ENCODE peak calls at places on chromosomes 13 and 19, in four cellular contexts. J is breast epithelium, D is PC-3, I is colonic mucosa. W is an unnamed sample.

GRCh38 chr13:106521101-106521799 is 14.2 kb downstream of the EFNB2 start:
- DNase-seq in I (no peak), D (peak; percentile 66), J (no peak), W (no peak)

GRCh38 chr13:64130600-64130999 is 2715.0 kb upstream of the PCDH20 start:
- DNase-seq in D (no peak), J (no peak), I (no peak), W (no peak)

GRCh38 chr19:54325194-54325621 is 12.2 kb upstream of the LILRA5 start:
- DNase-seq in I (peak; percentile 29), J (no peak), D (peak; percentile 71), W (no peak)

GRCh38 chr19:30202060-30202600 is 170.1 kb upstream of the ZNF536 start:
- DNase-seq in I (no peak), D (no peak), J (no peak), W (no peak)

GRCh38 chr13:62209539-62209938 is 793.9 kb upstream of the PCDH20 start:
- DNase-seq in I (no peak), D (no peak), J (no peak), W (no peak)

GRCh38 chr19:56273563-56274117 is 1.1 kb downstream of the EDDM13 start:
- DNase-seq in J (no peak), I (no peak), D (peak; percentile 38), W (no peak)

GRCh38 chr19:6772028-6772865 is at the start of gene VAV1:
- DNase-seq in D (no peak), J (no peak), I (peak; percentile 74), W (no peak)

GRCh38 chr19:33064778-33065550 is at the start of gene RHPN2:
- DNase-seq in I (peak; percentile 86), D (peak; percentile 66), J (peak; percentile 69), W (no peak)

GRCh38 chr13:112034846-112035245 is 32.1 kb upstream of the SOX1 start:
- DNase-seq in D (no peak), J (no peak), I (no peak), W (no peak)

GRCh38 chr13:47175172-47175806 is 278.4 kb upstream of the HTR2A start:
- DNase-seq in D (peak; percentile 62), J (no peak), I (no peak), W (peak; percentile 74)

GRCh38 chr19:16661480-16662034 is 618 bp downstream of the TMEM38A start:
- DNase-seq in J (no peak), I (peak; percentile 41), D (no peak), W (no peak)

GRCh38 chr13:98285852-98286594 is 109.0 kb upstream of the RNF113B start:
- DNase-seq in I (no peak), D (no peak), J (no peak), W (no peak)

GRCh38 chr19:8698433-8699063 is at the start of gene ACTL9:
- DNase-seq in J (no peak), D (no peak), I (no peak), W (no peak)

GRCh38 chr13:92103673-92104296 is 705.4 kb downstream of the GPC5 start:
- DNase-seq in J (no peak), D (peak; percentile 23), I (no peak), W (no peak)

GRCh38 chr13:106449096-106449495 is 86.4 kb downstream of the EFNB2 start:
- DNase-seq in J (no peak), I (no peak), D (no peak), W (no peak)

GRCh38 chr13:112779856-112780604 is 90.2 kb downstream of the ATP11A start:
- DNase-seq in D (no peak), J (no peak), I (no peak), W (no peak)

GRCh38 chr13:33723772-33724435 is 94.0 kb upstream of the RFC3 start:
- DNase-seq in D (peak; percentile 84), I (peak; percentile 84), J (peak; percentile 66), W (peak; percentile 69)

GRCh38 chr13:112346899-112347229 is 29.3 kb upstream of the SPACA7 start:
- DNase-seq in D (no peak), I (no peak), J (no peak), W (no peak)

GRCh38 chr13:95698047-95698749 is 21.3 kb downstream of the DNAJC3 start:
- DNase-seq in I (no peak), D (peak; percentile 33), J (no peak), W (no peak)

GRCh38 chr19:32200312-32201038 is 144.9 kb upstream of the ZNF507 start:
- DNase-seq in J (no peak), I (no peak), D (no peak), W (no peak)

GRCh38 chr13:19153782-19154450 is 27.7 kb downstream of the TUBA3C start:
- DNase-seq in I (no peak), J (no peak), D (no peak), W (no peak)

GRCh38 chr19:46753420-46754155 is 7.3 kb upstream of the STRN4 start:
- DNase-seq in I (peak; percentile 76), J (no peak), D (peak; percentile 51), W (no peak)

GRCh38 chr13:91228940-91229339 is 118.5 kb upstream of the MIR17HG start:
- DNase-seq in I (no peak), D (no peak), J (no peak), W (no peak)

GRCh38 chr13:46134961-46135522 is 30.2 kb upstream of the CPB2 start:
- DNase-seq in D (peak; percentile 92), J (no peak), I (no peak), W (no peak)

GRCh38 chr19:15418112-15418587 is 638 bp downstream of the AKAP8L start:
- DNase-seq in D (peak; percentile 26), I (peak; percentile 29), J (no peak), W (no peak)

GRCh38 chr19:55179570-55180484 is at the start of gene SYT5:
- DNase-seq in I (peak; percentile 62), D (peak; percentile 64), J (no peak), W (no peak)

GRCh38 chr19:58568731-58569130 is 4.4 kb downstream of the MZF1 start:
- DNase-seq in I (peak; percentile 16), D (no peak), J (peak; percentile 35), W (no peak)

GRCh38 chr19:10780368-10780767 is 55.6 kb downstream of the TMED1 start:
- DNase-seq in D (no peak), I (no peak), J (no peak), W (no peak)

GRCh38 chr13:51832471-51833152 is 12.4 kb downstream of the TMEM272 start:
- DNase-seq in J (no peak), D (peak; percentile 17), I (no peak), W (no peak)

GRCh38 chr13:24679686-24680085 is 522 bp upstream of the ATP12A start:
- DNase-seq in D (no peak), I (no peak), J (no peak), W (no peak)

GRCh38 chr13:24682353-24682752 is 2.1 kb downstream of the ATP12A start:
- DNase-seq in I (no peak), J (no peak), D (no peak), W (no peak)

GRCh38 chr13:24681930-24682329 is 1.7 kb downstream of the ATP12A start:
- DNase-seq in D (no peak), J (no peak), I (no peak), W (no peak)

GRCh38 chr13:24680921-24681585 is 845 bp downstream of the ATP12A start:
- DNase-seq in J (no peak), D (no peak), I (no peak), W (no peak)

GRCh38 chr13:24680258-24680920 is at the start of gene ATP12A:
- DNase-seq in I (peak; percentile 46), D (no peak), J (no peak), W (no peak)
- TF ChIP-seq CTCF in I (no peak), D (no peak), J (no peak), W (no peak)

GRCh38 chr19:48962029-48962848 is 2.9 kb upstream of the FTL start:
- DNase-seq in J (no peak), D (peak; percentile 18), I (peak; percentile 91), W (no peak)
- H3K4me3 ChIP-seq in J (no peak overlapping the region), D (no peak overlapping the region), I (no peak overlapping the region), W (no peak overlapping the region)

GRCh38 chr13:109986851-109987250 is 200.5 kb upstream of the IRS2 start:
- DNase-seq in J (no peak), I (no peak), D (no peak), W (no peak)
- H3K27ac ChIP-seq in J (no peak overlapping the region), I (no peak overlapping the region), D (no peak overlapping the region), W (no peak overlapping the region)

GRCh38 chr19:1779604-1779973 is 26.3 kb downstream of the ONECUT3 start:
- DNase-seq in J (no peak), D (no peak), I (no peak), W (no peak)

GRCh38 chr19:1777149-1777548 is 23.8 kb downstream of the ONECUT3 start:
- DNase-seq in D (no peak), J (no peak), I (no peak), W (no peak)

GRCh38 chr19:1782501-1782900 is 29.2 kb downstream of the ONECUT3 start:
- DNase-seq in I (no peak), J (no peak), D (no peak), W (no peak)

GRCh38 chr19:1783354-1783753 is 28.7 kb downstream of the ATP8B3 start:
- DNase-seq in D (no peak), I (no peak), J (no peak), W (no peak)

GRCh38 chr19:1780272-1780957 is 27.1 kb downstream of the ONECUT3 start:
- DNase-seq in D (peak; percentile 52), I (no peak), J (no peak), W (no peak)
- TF ChIP-seq CTCF in D (peak; percentile 36), I (no peak), J (no peak), W (peak; percentile 45)

DNA sequence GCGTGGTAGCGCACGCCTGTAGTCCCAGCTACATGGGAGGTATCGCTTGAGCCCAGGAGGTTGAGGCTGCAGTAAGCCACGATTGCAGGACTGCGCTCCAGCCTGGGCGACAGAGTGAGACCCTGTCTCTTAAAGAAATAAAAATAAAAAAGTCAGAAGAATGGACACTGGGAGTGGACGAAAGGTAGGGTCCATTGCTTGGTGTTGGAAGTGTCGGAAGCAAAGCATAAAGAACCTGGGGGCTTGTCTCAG is 392 bp upstream of the ARHGAP33 start:
- DNase-seq in D (no peak), J (no peak), I (no peak), W (no peak)
- H3K4me3 ChIP-seq in D (peak overlapping the region; percentile 66), J (peak overlapping the region; percentile 82), I (peak overlapping the region; percentile 88), W (peak overlapping the region; percentile 43)

GRCh38 chr19:38671654-38672053 is 24.2 kb downstream of the ACTN4 start:
- DNase-seq in J (no peak), D (no peak), I (no peak), W (no peak)

GRCh38 chr19:38667552-38668205 is 20.2 kb downstream of the ACTN4 start:
- DNase-seq in I (no peak), D (peak; percentile 46), J (no peak), W (no peak)

GRCh38 chr19:38673030-38673429 is 25.6 kb downstream of the ACTN4 start:
- DNase-seq in I (no peak), J (no peak), D (no peak), W (no peak)

GRCh38 chr19:38669532-38669931 is 22.1 kb downstream of the ACTN4 start:
- DNase-seq in J (no peak), D (no peak), I (no peak), W (no peak)

DNA sequence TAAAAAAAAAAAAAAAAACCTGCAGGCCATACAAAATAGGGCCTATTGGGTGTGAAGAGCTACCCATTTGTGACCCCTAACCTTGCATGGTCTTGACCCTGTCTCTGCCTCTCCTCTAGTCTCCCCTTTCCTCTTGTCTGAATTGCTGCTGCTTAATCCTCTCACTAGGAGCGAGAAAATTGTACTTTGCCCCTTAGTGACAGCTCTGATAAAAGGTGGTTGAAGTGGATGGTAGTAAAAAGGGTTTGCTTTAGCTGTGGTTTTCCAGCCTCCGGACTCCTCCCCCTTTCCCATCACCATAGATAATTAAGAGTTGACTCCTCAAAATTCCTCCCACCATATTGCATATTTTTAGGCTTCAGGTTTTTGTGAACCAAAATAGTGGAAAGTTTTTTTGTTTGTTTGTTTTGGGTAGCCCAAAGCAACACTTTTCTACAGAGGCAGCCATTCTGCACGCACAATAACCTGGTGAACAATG is 23.5 kb downstream of the ACTN4 start:
- DNase-seq in I (no peak), D (no peak), J (no peak), W (no peak)
- H3K27ac ChIP-seq in I (peak overlapping the region; percentile 65), D (no peak overlapping the region), J (peak overlapping the region; percentile 60), W (no peak overlapping the region)